ENCODE peak calls at places on chromosome 22, in seven cellular contexts. D is cardiac muscle cell, B is HFF-Myc, U is GM13977, O is brain microvascular endothelial cell, X is endodermal cell, C is astrocyte of the spinal cord. Y is an unnamed sample.

GRCh38 chr22:32986773-32987050 is 71.5 kb downstream of the SYN3 start:
- DNase-seq in D (no peak), B (no peak), U (no peak), O (no peak), X (no peak), C (no peak), Y (no peak)

GRCh38 chr22:41904450-41905410 is 10.1 kb downstream of the SHISA8 start:
- DNase-seq in D (no peak), B (no peak), U (no peak), O (no peak), X (peak), C (no peak), Y (no peak)

GRCh38 chr22:37284807-37285355 is 2.6 kb downstream of the CYTH4 start:
- DNase-seq in D (peak), B (no peak), U (peak), O (no peak), X (peak), C (no peak), Y (no peak)

GRCh38 chr22:28980326-28980725 is 81.3 kb downstream of the C22orf31 start:
- DNase-seq in D (no peak), B (no peak), U (no peak), O (no peak), X (no peak), C (no peak), Y (no peak)

GRCh38 chr22:41906822-41907221 is 8.1 kb downstream of the SHISA8 start:
- DNase-seq in D (no peak), B (no peak), U (no peak), O (no peak), X (peak), C (no peak), Y (no peak)

GRCh38 chr22:46803936-46804335 is 41.5 kb downstream of the TBC1D22A start:
- DNase-seq in D (no peak), B (no peak), U (no peak), O (no peak), X (no peak), C (no peak), Y (no peak)

GRCh38 chr22:34111210-34111824 is 191.0 kb upstream of the LARGE1 start:
- DNase-seq in D (peak), B (no peak), U (peak), O (no peak), X (peak), C (no peak), Y (peak)

GRCh38 chr22:49865156-49865555 is 11.5 kb downstream of the ZBED4 start:
- DNase-seq in D (no peak), B (no peak), U (no peak), O (no peak), X (no peak), C (no peak), Y (no peak)

GRCh38 chr22:47032091-47032943 is 269.9 kb downstream of the TBC1D22A start:
- DNase-seq in D (no peak), B (no peak), U (no peak), O (no peak), X (no peak), C (no peak), Y (peak)

DNA sequence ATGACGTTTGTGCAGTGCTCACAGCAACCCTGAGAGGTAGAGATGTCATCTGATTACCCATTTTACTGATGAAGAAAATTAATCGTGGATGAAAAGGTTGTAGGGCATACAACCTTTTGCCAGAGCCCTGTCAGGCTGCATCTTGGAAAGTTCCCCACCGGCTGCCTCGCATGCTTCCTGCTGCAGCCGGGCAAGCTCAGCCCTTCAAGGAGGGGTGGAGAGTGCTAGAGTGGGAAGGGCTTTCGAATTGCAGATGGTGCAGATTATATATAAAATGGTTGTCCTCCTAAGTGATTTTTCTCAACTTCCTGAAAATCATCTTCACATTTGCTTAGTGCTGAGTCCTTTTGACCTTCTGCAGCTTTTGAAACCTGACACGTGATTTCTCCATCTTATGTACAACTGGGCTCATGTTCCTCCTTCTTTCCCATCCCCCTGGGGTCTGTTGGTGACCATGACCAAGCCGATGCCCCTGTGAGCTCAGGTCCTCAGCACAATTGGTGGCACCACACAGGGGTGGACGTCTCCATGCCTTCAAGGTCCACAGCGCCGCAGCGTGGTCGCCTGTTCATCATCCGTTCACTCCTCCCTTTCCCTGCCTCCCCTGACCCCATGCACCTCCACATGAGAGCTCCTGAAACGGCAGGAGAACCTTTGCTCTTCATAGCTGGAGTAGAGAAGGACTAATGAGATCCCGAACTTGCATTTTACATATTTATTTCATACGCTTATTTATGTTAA is 47.7 kb upstream of the MYO18B start:
- DNase-seq in D (no peak), B (no peak), U (no peak), O (no peak), X (no peak), C (no peak), Y (no peak)
- TF ChIP-seq CTCF in D (no peak), B (no peak), U (no peak), O (no peak), X (no peak), C (no peak), Y (no peak)

GRCh38 chr22:40498454-40499186 is 128.2 kb downstream of the SGSM3 start:
- DNase-seq in D (no peak), B (peak), U (peak), O (peak), X (peak), C (peak), Y (no peak)
- TF ChIP-seq CTCF in D (no peak), B (no peak), U (no peak), O (no peak), X (no peak), C (no peak), Y (no peak)

DNA sequence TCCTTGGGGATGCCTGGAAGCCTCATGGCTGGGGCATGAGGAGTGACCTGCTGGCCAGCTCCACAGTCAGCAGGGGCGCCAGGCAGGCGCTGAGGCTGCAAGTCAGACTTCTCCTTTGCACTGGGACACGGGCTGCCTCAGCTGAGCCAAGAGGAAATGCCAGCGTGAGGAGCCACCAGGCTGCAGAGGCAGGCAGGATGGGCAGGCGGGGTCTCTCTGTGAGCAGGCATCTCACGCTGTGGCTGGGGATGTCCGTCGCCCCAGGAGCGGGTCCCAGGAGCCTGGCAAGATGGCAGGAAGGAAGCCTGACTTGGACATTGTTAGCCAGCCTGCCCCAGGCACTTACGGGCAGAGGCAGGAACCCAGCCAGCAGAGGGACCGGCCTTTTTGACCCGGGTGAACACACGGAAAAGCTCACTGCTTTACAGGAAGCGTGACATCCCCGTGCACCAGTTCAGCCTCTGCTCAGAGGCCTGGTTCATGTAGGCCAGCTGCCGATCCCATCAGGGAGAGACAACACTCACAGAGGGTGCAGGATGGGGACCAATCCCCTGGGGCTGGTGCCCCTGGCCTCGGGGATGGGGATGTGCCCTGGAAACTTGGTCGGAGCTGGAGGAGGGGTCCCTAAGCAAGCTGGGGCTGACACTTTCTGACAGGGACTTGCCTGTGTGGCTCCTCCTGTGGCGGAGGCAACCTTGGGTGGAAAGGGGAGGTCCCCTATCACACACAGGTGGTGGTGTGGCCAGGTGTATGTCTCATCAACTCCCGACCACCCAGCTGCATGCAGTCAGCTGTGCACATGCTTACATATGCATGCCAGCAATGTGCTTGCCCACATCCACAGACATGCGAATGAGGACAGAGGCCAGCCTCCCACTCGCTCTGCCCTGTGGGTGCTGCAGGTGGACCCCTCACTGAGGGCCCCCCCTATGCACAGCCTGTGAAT is 10.0 kb downstream of the GNB1L start:
- DNase-seq in D (no peak), B (no peak), U (peak), O (peak), X (peak), C (no peak), Y (no peak)
- TF ChIP-seq CTCF in D (no peak), B (no peak), U (no peak), O (peak), X (no peak), C (no peak), Y (no peak)

GRCh38 chr22:36198482-36198881 is 3.1 kb downstream of the APOL4 start:
- DNase-seq in D (no peak), B (no peak), U (no peak), O (no peak), X (peak), C (no peak), Y (no peak)

GRCh38 chr22:36197601-36198146 is 3.9 kb downstream of the APOL4 start:
- DNase-seq in D (peak), B (no peak), U (peak), O (no peak), X (peak), C (no peak), Y (no peak)

GRCh38 chr22:36196254-36197064 is 5.2 kb downstream of the APOL4 start:
- DNase-seq in D (no peak), B (no peak), U (no peak), O (no peak), X (peak), C (no peak), Y (no peak)

GRCh38 chr22:36197065-36197440 is 4.6 kb downstream of the APOL4 start:
- DNase-seq in D (peak), B (no peak), U (no peak), O (peak), X (peak), C (peak), Y (peak)

GRCh38 chr22:36198936-36199616 is 2.5 kb downstream of the APOL4 start:
- DNase-seq in D (peak), B (no peak), U (no peak), O (no peak), X (peak), C (no peak), Y (no peak)
- TF ChIP-seq CTCF in D (no peak), B (no peak), U (no peak), O (no peak), X (peak), C (no peak), Y (no peak)

GRCh38 chr22:27692243-27692642 is 109.3 kb downstream of the MN1 start:
- DNase-seq in D (no peak), B (no peak), U (no peak), O (no peak), X (no peak), C (no peak), Y (no peak)
- TF ChIP-seq CTCF in D (no peak), B (no peak), U (no peak), O (peak), X (peak), C (no peak), Y (no peak)

DNA sequence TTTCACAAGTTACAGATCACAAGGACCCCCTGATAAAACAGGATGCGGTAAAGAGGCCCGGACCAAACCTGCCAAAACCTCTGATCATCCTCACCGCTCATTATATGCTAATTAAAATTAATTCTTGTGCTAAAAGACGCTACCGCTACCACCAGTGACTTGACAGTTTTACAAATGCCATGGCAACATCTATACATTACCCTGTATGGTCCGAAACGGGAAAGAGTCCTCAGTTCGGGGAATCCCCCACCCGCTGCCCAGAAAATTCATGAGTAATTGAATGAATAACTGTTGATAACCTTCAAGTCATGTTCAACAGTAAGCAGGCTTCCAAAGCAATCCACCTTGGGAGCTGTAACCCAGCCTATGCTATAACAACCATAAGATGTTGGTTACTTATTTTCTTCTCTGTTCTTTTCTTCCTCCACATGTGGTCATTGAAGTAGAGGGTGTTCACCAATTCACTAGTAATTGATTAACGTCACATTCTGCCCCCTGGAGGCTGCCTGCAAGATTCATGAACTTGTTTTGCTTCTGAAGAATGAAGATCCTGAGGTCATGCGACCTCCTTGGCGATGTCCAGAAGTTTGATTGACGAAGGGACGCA is 20.6 kb downstream of the APOBEC3H start:
- DNase-seq in D (peak), B (no peak), U (peak), O (peak), X (peak), C (peak), Y (peak)
- TF ChIP-seq CTCF in D (peak), B (peak), U (peak), O (peak), X (peak), C (peak), Y (peak)

GRCh38 chr22:18985761-18986160 is 49.7 kb upstream of the PRODH start:
- DNase-seq in D (no peak), B (no peak), U (no peak), O (no peak), X (peak), C (no peak), Y (no peak)

GRCh38 chr22:18988958-18989357 is 52.9 kb upstream of the PRODH start:
- DNase-seq in D (no peak), B (no peak), U (no peak), O (no peak), X (no peak), C (no peak), Y (no peak)

GRCh38 chr22:18984564-18984963 is 48.5 kb upstream of the PRODH start:
- DNase-seq in D (no peak), B (no peak), U (no peak), O (no peak), X (no peak), C (no peak), Y (no peak)

GRCh38 chr22:18990355-18991137 is 54.5 kb upstream of the PRODH start:
- DNase-seq in D (no peak), B (no peak), U (no peak), O (no peak), X (no peak), C (no peak), Y (no peak)

DNA sequence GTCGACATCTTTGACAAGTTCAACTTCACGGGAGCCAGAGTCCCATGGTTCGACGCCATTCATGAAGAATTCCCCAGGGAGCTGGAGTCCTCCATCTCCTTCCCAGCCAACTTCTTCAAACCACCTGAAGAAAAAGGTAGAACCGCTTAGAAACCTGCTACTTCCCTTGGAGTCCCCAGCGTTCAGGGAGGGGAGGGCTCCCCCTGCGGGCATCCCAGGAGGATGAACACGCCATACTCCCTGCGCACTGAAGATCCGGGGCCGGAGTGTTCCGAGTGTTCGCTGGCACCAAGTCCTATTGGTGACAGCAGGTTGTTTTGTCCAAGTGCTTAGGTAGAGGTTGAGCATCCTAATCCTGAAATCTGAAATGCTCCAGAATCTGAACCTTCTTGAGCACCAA is 51.7 kb upstream of the PRODH start:
- DNase-seq in D (peak), B (no peak), U (peak), O (no peak), X (peak), C (no peak), Y (peak)
- TF ChIP-seq CTCF in D (peak), B (peak), U (peak), O (peak), X (peak), C (peak), Y (peak)

GRCh38 chr22:24502540-24502939 is 7.4 kb downstream of the UPB1 start:
- DNase-seq in D (no peak), B (no peak), U (no peak), O (no peak), X (no peak), C (no peak), Y (no peak)

GRCh38 chr22:24503137-24503850 is 8.2 kb downstream of the UPB1 start:
- DNase-seq in D (peak), B (no peak), U (peak), O (peak), X (peak), C (peak), Y (peak)

GRCh38 chr22:24499706-24500105 is 4.6 kb downstream of the UPB1 start:
- DNase-seq in D (no peak), B (no peak), U (no peak), O (no peak), X (no peak), C (no peak), Y (no peak)

GRCh38 chr22:24500251-24500820 is 5.2 kb downstream of the UPB1 start:
- DNase-seq in D (no peak), B (no peak), U (no peak), O (no peak), X (no peak), C (no peak), Y (no peak)

GRCh38 chr22:24501366-24502005 is 6.4 kb downstream of the UPB1 start:
- DNase-seq in D (peak), B (no peak), U (no peak), O (no peak), X (peak), C (no peak), Y (no peak)
- TF ChIP-seq CTCF in D (no peak), B (no peak), U (no peak), O (no peak), X (no peak), C (no peak), Y (no peak)

GRCh38 chr22:22593964-22594656 is 35.0 kb upstream of the PRAME start:
- DNase-seq in D (no peak), B (no peak), U (peak), O (peak), X (peak), C (peak), Y (peak)

GRCh38 chr22:22588485-22589164 is 29.6 kb upstream of the PRAME start:
- DNase-seq in D (no peak), B (no peak), U (no peak), O (no peak), X (no peak), C (no peak), Y (no peak)

GRCh38 chr22:22590136-22590891 is 31.2 kb upstream of the PRAME start:
- DNase-seq in D (no peak), B (no peak), U (no peak), O (no peak), X (no peak), C (no peak), Y (no peak)

GRCh38 chr22:22593250-22593649 is 34.2 kb upstream of the PRAME start:
- DNase-seq in D (no peak), B (no peak), U (no peak), O (no peak), X (no peak), C (no peak), Y (no peak)

GRCh38 chr22:22591348-22592299 is 32.6 kb upstream of the PRAME start:
- DNase-seq in D (no peak), B (no peak), U (no peak), O (no peak), X (no peak), C (no peak), Y (no peak)
- TF ChIP-seq CTCF in D (no peak), B (no peak), U (no peak), O (peak), X (peak), C (no peak), Y (no peak)

DNA sequence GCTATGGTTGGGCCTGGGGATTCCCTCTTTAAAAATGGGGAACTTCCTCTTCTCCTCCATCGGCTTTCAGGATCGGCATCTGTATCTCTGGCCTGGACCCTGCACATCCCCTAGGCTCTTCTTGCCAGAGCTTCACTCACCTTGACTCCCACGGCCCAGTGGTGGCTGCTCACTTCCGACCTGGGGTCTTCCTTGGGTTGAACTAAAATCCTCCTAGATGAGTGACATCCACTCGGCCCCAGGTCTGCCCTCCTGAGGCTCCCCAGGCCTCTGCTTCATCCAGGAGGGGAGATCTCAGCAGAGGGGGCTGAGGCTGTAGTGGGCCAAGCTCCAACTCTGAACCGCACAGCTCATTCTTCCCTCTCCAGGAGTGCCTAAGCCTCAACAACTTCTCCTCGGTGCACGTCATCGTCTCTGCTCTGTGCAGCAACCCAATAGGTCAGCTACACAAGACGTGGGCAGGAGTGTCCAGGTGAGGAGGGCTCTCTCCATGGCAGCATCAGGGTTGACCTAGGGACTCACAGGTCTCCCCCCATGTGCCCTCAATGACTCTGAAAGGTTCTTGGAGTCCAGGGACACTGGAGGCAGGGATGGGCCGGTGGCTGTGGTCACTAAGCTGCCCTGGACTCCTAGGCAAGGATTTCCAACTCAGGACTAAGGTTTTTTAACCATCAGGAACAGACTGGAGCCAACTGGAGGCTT is 3.3 kb downstream of the RGL4 start:
- DNase-seq in D (no peak), B (no peak), U (no peak), O (no peak), X (no peak), C (no peak), Y (no peak)
- TF ChIP-seq CTCF in D (no peak), B (no peak), U (no peak), O (no peak), X (no peak), C (no peak), Y (no peak)

Y was measured in nephron progenitor cell.